ENCODE peak calls at places on chromosomes 7 and 10, in five cellular contexts. One of them, this sample, is unnamed.

GRCh38 chr7:130480001-130480400 is 11.9 kb upstream of the MEST start:
- DNase-seq in CD14-positive monocyte: no peak
- DNase-seq in Caki2: no peak
- DNase-seq in heart right ventricle: no peak
- DNase-seq in activated naive CD8-positive, alpha-beta T cell treated with anti-CD3 and anti-CD28 coated beads for 36 hours: no peak
- DNase-seq in this sample: no peak

GRCh38 chr7:83655951-83656556 is 7.1 kb upstream of the SEMA3E start:
- DNase-seq in Caki2: peak
- DNase-seq in CD14-positive monocyte: no peak
- DNase-seq in activated naive CD8-positive, alpha-beta T cell treated with anti-CD3 and anti-CD28 coated beads for 36 hours: no peak
- DNase-seq in heart right ventricle: no peak
- DNase-seq in this sample: peak

GRCh38 chr7:151352512-151352911 is 10.9 kb downstream of the NUB1 start:
- DNase-seq in heart right ventricle: no peak
- DNase-seq in Caki2: no peak
- DNase-seq in CD14-positive monocyte: no peak
- DNase-seq in activated naive CD8-positive, alpha-beta T cell treated with anti-CD3 and anti-CD28 coated beads for 36 hours: no peak
- DNase-seq in this sample: no peak

GRCh38 chr10:37488792-37489657 is 363.6 kb downstream of the ANKRD30A start:
- DNase-seq in activated naive CD8-positive, alpha-beta T cell treated with anti-CD3 and anti-CD28 coated beads for 36 hours: no peak
- DNase-seq in Caki2: peak
- DNase-seq in heart right ventricle: no peak
- DNase-seq in CD14-positive monocyte: no peak
- DNase-seq in this sample: no peak

GRCh38 chr7:129530881-129531391 is 28.6 kb downstream of the SMKR1 start:
- DNase-seq in heart right ventricle: no peak
- DNase-seq in Caki2: peak
- DNase-seq in activated naive CD8-positive, alpha-beta T cell treated with anti-CD3 and anti-CD28 coated beads for 36 hours: peak
- DNase-seq in CD14-positive monocyte: no peak
- DNase-seq in this sample: peak

GRCh38 chr10:35711615-35712411 is 69.7 kb upstream of the FZD8 start:
- DNase-seq in Caki2: no peak
- DNase-seq in heart right ventricle: no peak
- DNase-seq in activated naive CD8-positive, alpha-beta T cell treated with anti-CD3 and anti-CD28 coated beads for 36 hours: no peak
- DNase-seq in CD14-positive monocyte: no peak
- DNase-seq in this sample: no peak

GRCh38 chr10:43408331-43408709 is 666 bp downstream of the HNRNPF start:
- DNase-seq in Caki2: no peak
- DNase-seq in heart right ventricle: no peak
- DNase-seq in CD14-positive monocyte: no peak
- DNase-seq in activated naive CD8-positive, alpha-beta T cell treated with anti-CD3 and anti-CD28 coated beads for 36 hours: no peak
- DNase-seq in this sample: no peak

GRCh38 chr7:15947749-15948148 is 261.3 kb upstream of the MEOX2 start:
- DNase-seq in Caki2: no peak
- DNase-seq in CD14-positive monocyte: no peak
- DNase-seq in heart right ventricle: no peak
- DNase-seq in activated naive CD8-positive, alpha-beta T cell treated with anti-CD3 and anti-CD28 coated beads for 36 hours: no peak
- DNase-seq in this sample: no peak

GRCh38 chr7:40483630-40484029 is 348.8 kb downstream of the SUGCT start:
- DNase-seq in activated naive CD8-positive, alpha-beta T cell treated with anti-CD3 and anti-CD28 coated beads for 36 hours: no peak
- DNase-seq in heart right ventricle: no peak
- DNase-seq in CD14-positive monocyte: no peak
- DNase-seq in Caki2: no peak
- DNase-seq in this sample: no peak

GRCh38 chr7:44961844-44962482 is 16.9 kb downstream of the MYO1G start:
- DNase-seq in heart right ventricle: no peak
- DNase-seq in activated naive CD8-positive, alpha-beta T cell treated with anti-CD3 and anti-CD28 coated beads for 36 hours: no peak
- DNase-seq in Caki2: no peak
- DNase-seq in CD14-positive monocyte: no peak
- DNase-seq in this sample: no peak

GRCh38 chr10:49139000-49139865 is 5.4 kb upstream of the FAM170B start:
- DNase-seq in CD14-positive monocyte: no peak
- DNase-seq in Caki2: no peak
- DNase-seq in heart right ventricle: peak
- DNase-seq in activated naive CD8-positive, alpha-beta T cell treated with anti-CD3 and anti-CD28 coated beads for 36 hours: no peak
- DNase-seq in this sample: no peak

GRCh38 chr10:32877915-32878314 is 80.1 kb downstream of the ITGB1 start:
- DNase-seq in heart right ventricle: no peak
- DNase-seq in activated naive CD8-positive, alpha-beta T cell treated with anti-CD3 and anti-CD28 coated beads for 36 hours: no peak
- DNase-seq in CD14-positive monocyte: no peak
- DNase-seq in Caki2: no peak
- DNase-seq in this sample: no peak

GRCh38 chr7:48090095-48090805 is 1.2 kb downstream of the UPP1 start:
- DNase-seq in Caki2: peak
- DNase-seq in heart right ventricle: peak
- DNase-seq in CD14-positive monocyte: no peak
- DNase-seq in activated naive CD8-positive, alpha-beta T cell treated with anti-CD3 and anti-CD28 coated beads for 36 hours: no peak
- DNase-seq in this sample: no peak

GRCh38 chr7:730501-731439 is 3.7 kb upstream of the PRKAR1B start:
- DNase-seq in heart right ventricle: no peak
- DNase-seq in CD14-positive monocyte: no peak
- DNase-seq in activated naive CD8-positive, alpha-beta T cell treated with anti-CD3 and anti-CD28 coated beads for 36 hours: no peak
- DNase-seq in Caki2: no peak
- DNase-seq in this sample: no peak

GRCh38 chr7:122305475-122306319 is 1.1 kb upstream of the FEZF1 start:
- DNase-seq in CD14-positive monocyte: no peak
- DNase-seq in activated naive CD8-positive, alpha-beta T cell treated with anti-CD3 and anti-CD28 coated beads for 36 hours: no peak
- DNase-seq in Caki2: peak
- DNase-seq in heart right ventricle: no peak
- DNase-seq in this sample: no peak

GRCh38 chr10:119658274-119658673 is 7.1 kb downstream of the BAG3 start:
- DNase-seq in CD14-positive monocyte: no peak
- DNase-seq in activated naive CD8-positive, alpha-beta T cell treated with anti-CD3 and anti-CD28 coated beads for 36 hours: no peak
- DNase-seq in Caki2: peak
- DNase-seq in heart right ventricle: peak
- DNase-seq in this sample: peak

This sample was measured in kidney epithelial cell.